ENCODE peak calls at places on chromosome 3, in four cellular contexts. One of them, this sample, is unnamed.

GRCh38 chr3:8538904-8539303 is 37.3 kb downstream of the LMCD1 start:
- DNase-seq in HepG2: peak
- DNase-seq in HEK293T: no peak
- DNase-seq in K562: no peak
- DNase-seq in this sample: no peak

GRCh38 chr3:19937459-19938362 is 3.7 kb upstream of the EFHB start:
- DNase-seq in HepG2: peak
- DNase-seq in HEK293T: no peak
- DNase-seq in K562: peak
- DNase-seq in this sample: no peak

GRCh38 chr3:62097121-62097520 is 276.2 kb downstream of the FEZF2 start:
- DNase-seq in HepG2: no peak
- DNase-seq in HEK293T: no peak
- DNase-seq in K562: no peak
- DNase-seq in this sample: no peak

GRCh38 chr3:45417949-45418847 is 29.8 kb downstream of the LARS2 start:
- DNase-seq in HepG2: no peak
- DNase-seq in HEK293T: no peak
- DNase-seq in K562: no peak
- DNase-seq in this sample: no peak

GRCh38 chr3:171810278-171811058 is at the start of gene PLD1:
- DNase-seq in HepG2: peak
- DNase-seq in HEK293T: peak
- DNase-seq in K562: peak
- DNase-seq in this sample: peak

GRCh38 chr3:135491478-135491877 is 474.1 kb upstream of the PPP2R3A start:
- DNase-seq in HepG2: no peak
- DNase-seq in HEK293T: no peak
- DNase-seq in K562: no peak
- DNase-seq in this sample: no peak

GRCh38 chr3:163261056-163261455 is 1764.4 kb downstream of the OTOL1 start:
- DNase-seq in HepG2: no peak
- DNase-seq in HEK293T: no peak
- DNase-seq in K562: no peak
- DNase-seq in this sample: no peak

GRCh38 chr3:47013231-47013630 is 33.8 kb downstream of the NBEAL2 start:
- DNase-seq in HepG2: no peak
- DNase-seq in HEK293T: no peak
- DNase-seq in K562: no peak
- DNase-seq in this sample: no peak

GRCh38 chr3:54176106-54176505 is 53.8 kb downstream of the CACNA2D3 start:
- DNase-seq in HepG2: no peak
- DNase-seq in HEK293T: no peak
- DNase-seq in K562: no peak
- DNase-seq in this sample: no peak

GRCh38 chr3:179148446-179149238 is 485 bp downstream of the PIK3CA start:
- DNase-seq in HepG2: peak
- DNase-seq in HEK293T: peak
- DNase-seq in K562: peak
- DNase-seq in this sample: peak

GRCh38 chr3:87742250-87742649 is 316.6 kb downstream of the CGGBP1 start:
- DNase-seq in HepG2: no peak
- DNase-seq in HEK293T: no peak
- DNase-seq in K562: no peak
- DNase-seq in this sample: no peak

GRCh38 chr3:183555541-183556081 is at the start of gene KLHL6:
- DNase-seq in HepG2: no peak
- DNase-seq in HEK293T: no peak
- DNase-seq in K562: peak
- DNase-seq in this sample: no peak

GRCh38 chr3:98780343-98780742 is 17.2 kb downstream of the ST3GAL6 start:
- DNase-seq in HepG2: no peak
- DNase-seq in HEK293T: no peak
- DNase-seq in K562: no peak
- DNase-seq in this sample: no peak

GRCh38 chr3:24678021-24678420 is 183.4 kb upstream of the THRB start:
- DNase-seq in HepG2: no peak
- DNase-seq in HEK293T: no peak
- DNase-seq in K562: no peak
- DNase-seq in this sample: no peak

GRCh38 chr3:143633816-143634215 is 214.5 kb downstream of the SLC9A9 start:
- DNase-seq in HepG2: no peak
- DNase-seq in HEK293T: no peak
- DNase-seq in K562: no peak
- DNase-seq in this sample: no peak

GRCh38 chr3:7328339-7328738 is 467.4 kb downstream of the GRM7 start:
- DNase-seq in HepG2: no peak
- DNase-seq in HEK293T: no peak
- DNase-seq in K562: no peak
- DNase-seq in this sample: no peak

GRCh38 chr3:157794771-157795170 is 291.6 kb upstream of the VEPH1 start:
- DNase-seq in HepG2: no peak
- DNase-seq in HEK293T: no peak
- DNase-seq in K562: no peak
- DNase-seq in this sample: no peak

GRCh38 chr3:18968120-18968519 is 180.2 kb upstream of the KCNH8 start:
- DNase-seq in HepG2: no peak
- DNase-seq in HEK293T: no peak
- DNase-seq in K562: no peak
- DNase-seq in this sample: no peak

GRCh38 chr3:12829886-12830784 is 11.2 kb downstream of the RPL32 start:
- DNase-seq in HepG2: no peak
- DNase-seq in HEK293T: no peak
- DNase-seq in K562: peak
- DNase-seq in this sample: peak

GRCh38 chr3:170707899-170708298 is 122.0 kb upstream of the SLC7A14 start:
- DNase-seq in HepG2: no peak
- DNase-seq in HEK293T: no peak
- DNase-seq in K562: no peak
- DNase-seq in this sample: no peak

GRCh38 chr3:123791417-123791816 is 92.7 kb downstream of the MYLK start:
- DNase-seq in HepG2: no peak
- DNase-seq in HEK293T: no peak
- DNase-seq in K562: no peak
- DNase-seq in this sample: no peak

GRCh38 chr3:81666502-81667121 is 94.8 kb downstream of the GBE1 start:
- DNase-seq in HepG2: no peak
- DNase-seq in HEK293T: peak
- DNase-seq in K562: peak
- DNase-seq in this sample: no peak

GRCh38 chr3:11282250-11283125 is 10.3 kb downstream of the ATG7 start:
- DNase-seq in HepG2: no peak
- DNase-seq in HEK293T: no peak
- DNase-seq in K562: no peak
- DNase-seq in this sample: no peak

GRCh38 chr3:63654931-63655330 is 2.5 kb downstream of the SNTN start:
- DNase-seq in HepG2: no peak
- DNase-seq in HEK293T: no peak
- DNase-seq in K562: no peak
- DNase-seq in this sample: no peak

GRCh38 chr3:72258366-72258765 is 473.4 kb upstream of the PROK2 start:
- DNase-seq in HepG2: no peak
- DNase-seq in HEK293T: no peak
- DNase-seq in K562: no peak
- DNase-seq in this sample: no peak

GRCh38 chr3:41991399-41991798 is 29.5 kb upstream of the ULK4 start:
- DNase-seq in HepG2: no peak
- DNase-seq in HEK293T: no peak
- DNase-seq in K562: no peak
- DNase-seq in this sample: no peak

GRCh38 chr3:149020196-149020838 is 29.0 kb downstream of the GYG1 start:
- DNase-seq in HepG2: no peak
- DNase-seq in HEK293T: no peak
- DNase-seq in K562: no peak
- DNase-seq in this sample: no peak

GRCh38 chr3:40780341-40780800 is 255.6 kb downstream of the ZNF621 start:
- DNase-seq in HepG2: peak
- DNase-seq in HEK293T: no peak
- DNase-seq in K562: peak
- DNase-seq in this sample: no peak

GRCh38 chr3:13167829-13168228 is 94.6 kb upstream of the IQSEC1 start:
- DNase-seq in HepG2: no peak
- DNase-seq in HEK293T: no peak
- DNase-seq in K562: no peak
- DNase-seq in this sample: no peak

GRCh38 chr3:3015472-3016089 is 94.6 kb downstream of the IL5RA start:
- DNase-seq in HepG2: peak
- DNase-seq in HEK293T: peak
- DNase-seq in K562: peak
- DNase-seq in this sample: no peak

DNA sequence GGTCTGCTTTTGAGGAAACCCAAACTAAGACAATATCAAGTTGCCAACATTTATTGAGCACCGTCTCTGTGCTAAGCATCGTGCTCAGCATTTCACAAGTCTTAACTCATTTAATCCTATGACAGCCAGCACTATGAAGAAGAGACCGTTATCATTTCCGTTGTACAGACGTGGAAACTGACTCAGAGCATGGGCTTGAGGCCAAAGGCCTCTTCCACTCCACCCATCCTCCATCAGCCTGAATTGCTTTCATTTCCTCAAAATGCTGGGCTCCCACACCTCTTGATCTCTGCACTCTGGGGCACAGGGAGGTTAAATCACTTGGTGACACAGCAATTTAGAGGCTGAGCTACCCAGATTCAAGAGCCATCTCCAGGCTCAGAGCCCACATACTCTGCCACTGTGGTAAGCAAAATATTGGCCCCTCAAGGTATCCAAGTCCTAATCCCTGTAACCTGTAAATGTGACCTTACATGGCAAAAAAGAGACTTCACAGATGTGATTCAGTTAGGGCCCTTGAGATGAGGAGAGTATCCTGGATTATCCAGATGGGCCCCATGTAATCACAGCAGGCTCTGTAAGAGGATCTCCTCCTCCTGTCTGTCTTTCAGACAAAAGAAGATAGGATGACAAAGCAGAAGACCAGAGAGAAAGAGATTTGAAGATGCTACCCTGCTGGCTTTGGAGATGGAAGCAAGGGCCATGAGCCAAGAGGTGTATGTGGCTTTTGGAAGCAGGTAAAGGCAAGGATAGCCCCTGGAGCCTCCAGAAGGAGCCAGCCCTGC is 24.3 kb upstream of the FLNB start:
- DNase-seq in HepG2: peak
- DNase-seq in HEK293T: no peak
- DNase-seq in K562: peak
- DNase-seq in this sample: no peak
- TF ChIP-seq ELF4 in HepG2: no peak
- TF ChIP-seq ELF4 in HEK293T: no peak
- TF ChIP-seq ELF4 in K562: no peak
- TF ChIP-seq ELF4 in this sample: no peak

GRCh38 chr3:52393959-52394670 is 50.8 kb downstream of the SEMA3G start:
- DNase-seq in HepG2: no peak
- DNase-seq in HEK293T: no peak
- DNase-seq in K562: no peak
- DNase-seq in this sample: no peak
- TF ChIP-seq ELF4 in HepG2: no peak
- TF ChIP-seq ELF4 in HEK293T: no peak
- TF ChIP-seq ELF4 in K562: no peak
- TF ChIP-seq ELF4 in this sample: no peak

GRCh38 chr3:69649713-69650419 is 89.4 kb upstream of the MITF start:
- DNase-seq in HepG2: no peak
- DNase-seq in HEK293T: no peak
- DNase-seq in K562: no peak
- DNase-seq in this sample: no peak

GRCh38 chr3:69647081-69647480 is 92.2 kb upstream of the MITF start:
- DNase-seq in HepG2: no peak
- DNase-seq in HEK293T: no peak
- DNase-seq in K562: no peak
- DNase-seq in this sample: no peak

GRCh38 chr3:69646287-69647067 is 92.8 kb upstream of the MITF start:
- DNase-seq in HepG2: no peak
- DNase-seq in HEK293T: no peak
- DNase-seq in K562: no peak
- DNase-seq in this sample: no peak

GRCh38 chr3:69647710-69648109 is 91.6 kb upstream of the MITF start:
- DNase-seq in HepG2: no peak
- DNase-seq in HEK293T: no peak
- DNase-seq in K562: no peak
- DNase-seq in this sample: no peak

GRCh38 chr3:69649120-69649519 is 90.1 kb upstream of the MITF start:
- DNase-seq in HepG2: peak
- DNase-seq in HEK293T: no peak
- DNase-seq in K562: no peak
- DNase-seq in this sample: no peak
- TF ChIP-seq ELF4 in HepG2: no peak
- TF ChIP-seq ELF4 in HEK293T: no peak
- TF ChIP-seq ELF4 in K562: no peak
- TF ChIP-seq ELF4 in this sample: no peak

GRCh38 chr3:140753865-140754754 is 76.2 kb downstream of the TRIM42 start:
- DNase-seq in HepG2: no peak
- DNase-seq in HEK293T: no peak
- DNase-seq in K562: no peak
- DNase-seq in this sample: no peak
- TF ChIP-seq ELF4 in HepG2: no peak
- TF ChIP-seq ELF4 in HEK293T: no peak
- TF ChIP-seq ELF4 in K562: no peak
- TF ChIP-seq ELF4 in this sample: no peak

This sample was measured in WTC11.